ENCODE peak calls at places on chromosomes 13 and 19, in seven cellular contexts. X is neural progenitor cell; K is fibroblast of the conjunctiva; U is EH; O is putamen; M is DMS153; Q is stimulated activated CD4-positive, alpha-beta T cell treated with anti-CD3 and anti-CD28 coated beads, Interleukin-15, amount 100 ng/mL, for 48 hours. C is an unnamed sample.

GRCh38 chr13:85497652-85498051 is 301.6 kb downstream of the SLITRK6 start:
- DNase-seq in X (no peak), K (peak), U (peak), O (no peak), M (no peak), Q (no peak), C (no peak)

GRCh38 chr13:106416645-106417044 is 118.8 kb downstream of the EFNB2 start:
- DNase-seq in X (no peak), K (no peak), U (no peak), O (no peak), M (peak), Q (no peak), C (no peak)

GRCh38 chr19:40322271-40322610 is 26.0 kb downstream of the C19orf47 start:
- DNase-seq in X (no peak), K (no peak), U (peak), O (no peak), M (no peak), Q (no peak), C (no peak)

GRCh38 chr19:457636-458035 is 3.2 kb downstream of the SHC2 start:
- DNase-seq in X (no peak), K (no peak), U (no peak), O (no peak), M (no peak), Q (no peak), C (no peak)

GRCh38 chr19:35767288-35768081 is 7.9 kb upstream of the ARHGAP33 start:
- DNase-seq in X (peak), K (no peak), U (no peak), O (no peak), M (no peak), Q (no peak), C (no peak)

GRCh38 chr19:46812898-46813569 is 24.6 kb upstream of the SLC1A5 start:
- DNase-seq in X (peak), K (no peak), U (peak), O (no peak), M (no peak), Q (no peak), C (no peak)

GRCh38 chr13:98890186-98890585 is 87.7 kb downstream of the DOCK9 start:
- DNase-seq in X (no peak), K (peak), U (peak), O (peak), M (no peak), Q (peak), C (peak)

GRCh38 chr13:37956536-37956935 is 87.0 kb upstream of the TRPC4 start:
- DNase-seq in X (no peak), K (no peak), U (no peak), O (no peak), M (peak), Q (no peak), C (no peak)

GRCh38 chr19:7731615-7732014 is 295 bp downstream of the CLEC4G start:
- DNase-seq in X (no peak), K (no peak), U (no peak), O (no peak), M (no peak), Q (no peak), C (no peak)

GRCh38 chr19:58196911-58197616 is 14.2 kb downstream of the ZNF274 start:
- DNase-seq in X (no peak), K (no peak), U (peak), O (no peak), M (peak), Q (no peak), C (no peak)

GRCh38 chr13:114112231-114112825 is 20.1 kb downstream of the RASA3 start:
- DNase-seq in X (peak), K (no peak), U (no peak), O (no peak), M (no peak), Q (no peak), C (peak)

GRCh38 chr13:28684257-28684656 is 25.3 kb downstream of the POMP start:
- DNase-seq in X (peak), K (no peak), U (no peak), O (no peak), M (no peak), Q (no peak), C (no peak)

GRCh38 chr13:48094404-48094780 is 512 bp downstream of the MED4 start:
- DNase-seq in X (peak), K (no peak), U (no peak), O (peak), M (no peak), Q (no peak), C (no peak)

GRCh38 chr19:45250216-45250831 is 747 bp upstream of the MARK4 start:
- DNase-seq in X (peak), K (no peak), U (no peak), O (no peak), M (no peak), Q (no peak), C (no peak)

GRCh38 chr19:49272204-49272603 is 52.8 kb downstream of the SLC6A16 start:
- DNase-seq in X (no peak), K (no peak), U (peak), O (no peak), M (no peak), Q (no peak), C (no peak)

GRCh38 chr19:53865918-53866696 is 1.6 kb upstream of the MYADM start:
- DNase-seq in X (peak), K (no peak), U (peak), O (peak), M (peak), Q (peak), C (peak)

GRCh38 chr19:17511724-17512573 is 500 bp downstream of the PGLS start:
- DNase-seq in X (peak), K (peak), U (peak), O (peak), M (peak), Q (peak), C (peak)

GRCh38 chr13:114109646-114110045 is 22.8 kb downstream of the RASA3 start:
- DNase-seq in X (peak), K (no peak), U (peak), O (no peak), M (peak), Q (peak), C (peak)

GRCh38 chr19:42275103-42275502 is 6.1 kb downstream of the CIC start:
- DNase-seq in X (no peak), K (no peak), U (no peak), O (no peak), M (no peak), Q (no peak), C (no peak)

GRCh38 chr19:48565090-48565489 is 13.1 kb downstream of the SULT2B1 start:
- DNase-seq in X (no peak), K (no peak), U (peak), O (no peak), M (no peak), Q (no peak), C (no peak)

GRCh38 chr19:2097330-2098327 is 914 bp downstream of the IZUMO4 start:
- DNase-seq in X (peak), K (no peak), U (no peak), O (no peak), M (no peak), Q (no peak), C (peak)

GRCh38 chr13:69595181-69595580 is 512.4 kb upstream of the ATXN8OS start:
- DNase-seq in X (no peak), K (no peak), U (no peak), O (no peak), M (no peak), Q (no peak), C (no peak)

GRCh38 chr19:36115453-36116343 is at the start of gene TBCB:
- DNase-seq in X (peak), K (no peak), U (no peak), O (no peak), M (no peak), Q (peak), C (no peak)

GRCh38 chr19:37348060-37348459 is 22.8 kb upstream of the ZNF527 start:
- DNase-seq in X (no peak), K (no peak), U (no peak), O (no peak), M (no peak), Q (no peak), C (no peak)